ENCODE peak calls at places on chromosomes 11 and 22, in five cellular contexts. F is HepG2, A is SK-N-SH, E is GM12878, Y is K562. B is an unnamed sample.

GRCh38 chr11:68026391-68027105 is 3.9 kb upstream of the NDUFS8 start:
- DNase-seq in E (no peak), F (no peak), A (no peak), Y (no peak), B (no peak)

GRCh38 chr11:97722065-97722464 is 1298.7 kb upstream of the CNTN5 start:
- DNase-seq in A (no peak), Y (no peak), E (no peak), F (peak), B (no peak)

GRCh38 chr22:27435839-27436581 is 365.5 kb downstream of the MN1 start:
- DNase-seq in F (no peak), E (no peak), A (peak), Y (no peak), B (no peak)

GRCh38 chr22:37187891-37188761 is at the start of gene C1QTNF6:
- DNase-seq in A (peak), Y (no peak), E (no peak), F (no peak), B (no peak)

GRCh38 chr11:74000770-74001169 is 8.1 kb downstream of the UCP3 start:
- DNase-seq in F (no peak), Y (no peak), A (no peak), E (no peak), B (no peak)

GRCh38 chr22:45831394-45831793 is 145.6 kb downstream of the WNT7B start:
- DNase-seq in A (no peak), E (no peak), F (no peak), Y (no peak), B (peak)

GRCh38 chr11:66820921-66821320 is 22.3 kb upstream of the RCE1 start:
- DNase-seq in E (no peak), A (no peak), F (no peak), Y (no peak), B (no peak)

GRCh38 chr22:29443452-29443851 is 5.1 kb downstream of the RFPL1 start:
- DNase-seq in Y (no peak), F (no peak), A (no peak), E (no peak), B (no peak)

GRCh38 chr11:18566406-18566805 is 22.1 kb downstream of the UEVLD start:
- DNase-seq in A (no peak), E (no peak), F (no peak), Y (no peak), B (no peak)

GRCh38 chr22:39405346-39406085 is 5.9 kb downstream of the TAB1 start:
- DNase-seq in E (no peak), A (no peak), F (no peak), Y (no peak), B (no peak)

GRCh38 chr11:130705670-130706421 is 210.4 kb downstream of the SNX19 start:
- DNase-seq in E (no peak), Y (no peak), F (no peak), A (no peak), B (no peak)

GRCh38 chr11:18804621-18805020 is 13.0 kb upstream of the PTPN5 start:
- DNase-seq in Y (peak), F (no peak), A (no peak), E (no peak), B (no peak)

GRCh38 chr11:115564851-115565250 is 60.6 kb upstream of the CADM1 start:
- DNase-seq in F (no peak), Y (no peak), A (no peak), E (no peak), B (no peak)

GRCh38 chr11:117284053-117284452 is 7.1 kb upstream of the BACE1-AS start:
- DNase-seq in F (no peak), A (no peak), Y (no peak), E (no peak), B (no peak)

GRCh38 chr11:80783561-80783960 is 1342.7 kb upstream of the TENM4 start:
- DNase-seq in Y (no peak), E (no peak), F (no peak), A (peak), B (no peak)

GRCh38 chr11:75031224-75031753 is 42.6 kb downstream of the NEU3 start:
- DNase-seq in A (no peak), Y (peak), E (no peak), F (peak), B (no peak)

GRCh38 chr11:1074244-1075221 is at the start of gene MUC2:
- DNase-seq in Y (no peak), F (no peak), A (no peak), E (no peak), B (no peak)

GRCh38 chr11:74570266-74571061 is 21.9 kb upstream of the POLD3 start:
- DNase-seq in F (peak), Y (peak), A (peak), E (no peak), B (peak)

GRCh38 chr11:118004543-118005223 is 18.5 kb downstream of the IL10RA start:
- DNase-seq in Y (peak), E (no peak), A (no peak), F (no peak), B (no peak)

GRCh38 chr11:60918941-60919275 is 5.0 kb downstream of the TMEM109 start:
- DNase-seq in A (no peak), Y (no peak), F (no peak), E (no peak), B (no peak)

GRCh38 chr11:10556590-10556989 is 11.9 kb downstream of the LYVE1 start:
- DNase-seq in F (no peak), A (no peak), E (no peak), Y (no peak), B (no peak)

GRCh38 chr22:31637375-31637937 is 24.6 kb downstream of the PISD start:
- DNase-seq in F (no peak), A (no peak), E (no peak), Y (no peak), B (no peak)

GRCh38 chr22:37781434-37782059 is 26.2 kb upstream of the GCAT start:
- DNase-seq in F (peak), E (no peak), Y (no peak), A (no peak), B (no peak)

GRCh38 chr11:6402561-6402981 is 12.3 kb downstream of the SMPD1 start:
- DNase-seq in E (peak), F (no peak), Y (no peak), A (no peak), B (no peak)

GRCh38 chr11:16280256-16280682 is 76.1 kb downstream of the SOX6 start:
- DNase-seq in Y (peak), F (no peak), E (no peak), A (no peak), B (no peak)

GRCh38 chr11:73258104-73258684 is 13.9 kb upstream of the P2RY6 start:
- DNase-seq in A (no peak), E (no peak), Y (no peak), F (no peak), B (no peak)

GRCh38 chr11:102678022-102678421 is 27.5 kb downstream of the MMP27 start:
- DNase-seq in A (no peak), Y (no peak), F (no peak), E (no peak), B (no peak)

GRCh38 chr11:84866922-84867321 is 760.2 kb downstream of the DLG2 start:
- DNase-seq in Y (no peak), E (no peak), F (no peak), A (no peak), B (no peak)

GRCh38 chr22:30755760-30756124 is 61.1 kb downstream of the OSBP2 start:
- DNase-seq in E (no peak), Y (no peak), F (no peak), A (peak), B (no peak)

GRCh38 chr11:63937713-63938480 is 905 bp upstream of the NAA40 start:
- DNase-seq in F (no peak), A (peak), E (no peak), Y (peak), B (no peak)

GRCh38 chr11:63941901-63942300 is 3.1 kb downstream of the NAA40 start:
- DNase-seq in A (no peak), E (no peak), Y (peak), F (no peak), B (no peak)

GRCh38 chr11:63938481-63939350 is at the start of gene NAA40:
- DNase-seq in Y (peak), F (peak), A (peak), E (peak), B (peak)

GRCh38 chr11:63940786-63941185 is 2.0 kb downstream of the NAA40 start:
- DNase-seq in F (no peak), Y (no peak), E (no peak), A (no peak), B (no peak)

GRCh38 chr11:63939351-63939920 is 634 bp downstream of the NAA40 start:
- DNase-seq in A (no peak), Y (no peak), F (no peak), E (no peak), B (no peak)
- TF ChIP-seq REST in A (no peak), Y (no peak), F (no peak), E (no peak), B (no peak)

GRCh38 chr11:2732261-2732939 is 32.6 kb upstream of the KCNQ1OT1 start:
- DNase-seq in F (peak), A (no peak), E (no peak), Y (no peak), B (no peak)
- TF ChIP-seq ZBTB33 in F (peak), A (no peak), E (no peak), Y (no peak), B (no peak)

GRCh38 chr11:114193730-114194674 is 102.2 kb upstream of the NNMT start:
- DNase-seq in A (no peak), E (no peak), F (no peak), Y (no peak), B (no peak)
- H3K27ac ChIP-seq in A (no peak), E (no peak), F (no peak), Y (no peak), B (no peak)

GRCh38 chr22:32789797-32790620 is 11.5 kb upstream of the TIMP3 start:
- DNase-seq in A (no peak), F (peak), E (no peak), Y (no peak), B (no peak)

GRCh38 chr22:32788884-32789624 is 12.5 kb upstream of the TIMP3 start:
- DNase-seq in F (peak), A (no peak), Y (no peak), E (no peak), B (no peak)

GRCh38 chr22:32781695-32782094 is 19.8 kb upstream of the TIMP3 start:
- DNase-seq in F (no peak), A (no peak), E (no peak), Y (no peak), B (no peak)

GRCh38 chr22:32780726-32781310 is 20.7 kb upstream of the TIMP3 start:
- DNase-seq in Y (no peak), E (no peak), A (no peak), F (no peak), B (no peak)

DNA sequence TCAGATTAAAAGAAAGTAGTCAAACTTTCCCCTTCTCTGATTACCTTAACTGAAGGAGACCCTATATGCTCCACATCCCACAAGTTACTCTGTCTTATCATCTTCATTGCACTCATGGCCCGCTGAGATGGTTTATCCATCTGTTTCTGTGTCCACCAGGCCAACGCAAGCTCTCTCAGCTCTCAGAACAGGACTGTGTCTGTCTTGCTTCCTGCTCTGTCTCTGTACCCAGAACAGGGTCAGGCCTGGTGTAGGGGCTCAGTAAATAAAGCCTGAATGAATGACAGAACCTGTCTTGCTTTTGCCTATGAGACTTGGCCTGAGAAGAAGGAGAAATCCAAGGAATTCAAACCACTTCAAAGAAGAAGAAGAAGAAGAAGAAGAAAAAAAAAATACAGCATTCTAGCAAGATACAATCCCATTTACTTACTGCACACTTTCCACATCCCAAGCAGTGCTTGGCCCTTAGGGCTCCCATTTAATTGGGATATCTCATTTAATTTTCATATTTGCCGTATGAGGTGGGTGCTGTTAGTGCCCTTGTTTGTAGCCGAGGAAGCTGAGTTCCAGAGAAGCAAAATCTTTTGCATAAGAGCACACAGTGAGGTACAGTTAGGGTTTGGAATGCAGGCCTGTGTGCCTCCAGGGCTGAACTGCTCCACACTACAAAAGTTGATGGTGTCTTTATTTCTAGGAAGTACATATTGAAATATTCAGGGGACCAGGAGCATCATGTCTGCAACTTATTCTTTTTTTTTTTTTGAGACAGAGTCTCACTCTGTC is 15.7 kb upstream of the TIMP3 start:
- DNase-seq in F (no peak), A (no peak), Y (no peak), E (no peak), B (no peak)
- TF ChIP-seq REST in F (no peak), A (no peak), Y (no peak), E (no peak), B (no peak)

DNA sequence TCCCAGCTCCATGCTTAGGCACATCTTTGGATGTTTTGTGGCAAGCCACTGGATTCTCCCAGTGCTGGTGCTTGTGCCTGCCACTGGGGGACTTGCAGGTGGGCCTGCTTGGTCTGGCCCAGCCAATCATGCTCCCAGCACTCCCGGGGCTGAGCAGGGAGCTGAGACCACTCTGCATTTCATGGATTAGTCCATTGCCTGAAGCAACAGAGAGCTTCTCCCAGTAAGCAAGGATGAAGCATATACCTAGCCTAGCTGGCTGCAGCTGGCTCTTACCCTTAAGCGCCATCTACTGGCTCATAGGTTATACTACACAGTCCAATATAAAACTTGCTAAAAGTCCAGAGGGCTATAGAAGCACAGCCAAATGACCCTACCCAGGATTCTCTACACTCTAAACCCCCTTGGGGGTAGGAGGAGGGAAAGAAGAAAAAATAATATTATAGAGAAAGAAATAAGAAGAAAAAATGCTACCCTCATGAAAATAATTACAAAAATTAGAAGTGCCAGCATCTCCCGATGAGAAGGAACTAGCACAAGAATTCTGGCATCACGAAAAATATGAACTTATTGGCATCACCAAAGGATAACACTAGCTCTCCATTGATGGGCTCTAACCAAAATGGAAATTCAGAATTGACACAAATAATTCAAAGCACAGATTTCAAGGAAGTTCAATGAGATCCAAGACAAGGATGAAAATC is 275.3 kb downstream of the C11orf87 start:
- DNase-seq in Y (peak), E (no peak), A (peak), F (peak), B (peak)
- TF ChIP-seq ZBTB33 in Y (no peak), E (no peak), A (no peak), F (no peak), B (no peak)

DNA sequence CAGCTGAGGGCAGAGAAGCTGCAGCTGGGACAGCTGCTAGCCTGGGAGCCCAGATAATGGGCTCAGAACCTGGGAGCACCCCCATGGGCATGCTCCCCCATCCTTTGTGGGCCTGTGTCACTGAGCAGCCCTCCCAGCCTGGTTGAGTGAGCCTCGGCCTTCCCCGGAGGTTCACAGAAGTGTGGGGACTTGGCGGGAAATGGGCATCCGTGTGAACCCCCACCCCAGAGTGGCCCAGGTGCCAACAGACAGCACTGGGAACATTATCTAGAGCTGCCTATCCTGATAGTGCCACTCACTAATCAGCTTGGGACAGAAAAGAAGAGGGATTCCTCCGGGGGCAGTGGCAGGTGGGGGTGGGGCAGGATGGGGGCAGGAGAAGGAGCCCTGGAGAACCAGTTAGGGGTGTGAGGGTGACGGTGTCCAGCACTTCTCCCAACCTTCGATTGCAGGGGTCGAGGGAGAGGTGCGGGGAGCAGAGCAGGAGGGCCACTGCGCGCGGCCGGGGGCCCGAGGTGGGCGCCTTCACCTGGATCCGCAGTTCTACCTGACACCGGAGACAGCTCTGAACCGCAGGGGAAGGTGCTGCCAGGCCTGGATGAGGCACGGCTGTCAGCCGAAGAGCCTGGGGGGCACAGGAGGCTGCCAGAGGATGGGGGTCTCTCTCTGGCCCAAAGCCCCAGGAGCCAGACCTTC is 33.1 kb downstream of the FLRT1 start:
- DNase-seq in E (no peak), F (no peak), A (no peak), Y (no peak), B (no peak)
- H3K27ac ChIP-seq in E (no peak), F (no peak), A (no peak), Y (no peak), B (no peak)